ENCODE peak calls at places on chromosomes 2 and 18, in four cellular contexts. Q is GM12878, N is HepG2, S is K562. D is an unnamed sample.

GRCh38 chr18:62280058-62280457 is 45.1 kb upstream of the TNFRSF11A start:
- DNase-seq in Q (no peak), N (no peak), S (no peak), D (no peak)

GRCh38 chr2:147222506-147222905 is 622.3 kb upstream of the ACVR2A start:
- DNase-seq in Q (no peak), N (no peak), S (no peak), D (no peak)

GRCh38 chr2:85623991-85624390 is 8.0 kb downstream of the USP39 start:
- DNase-seq in Q (no peak), N (no peak), S (no peak), D (no peak)

GRCh38 chr18:31648966-31649429 is 35.4 kb downstream of the B4GALT6 start:
- DNase-seq in Q (peak), N (peak), S (no peak), D (peak)

GRCh38 chr2:112712465-112712864 is 8.4 kb upstream of the NT5DC4 start:
- DNase-seq in Q (no peak), N (no peak), S (no peak), D (no peak)

GRCh38 chr2:213251618-213252017 is 32.6 kb upstream of the SPAG16 start:
- DNase-seq in Q (no peak), N (peak), S (peak), D (peak)

GRCh38 chr2:1572638-1573037 is 159.4 kb downstream of the TPO start:
- DNase-seq in Q (no peak), N (no peak), S (no peak), D (no peak)

GRCh38 chr18:6571239-6571602 is 156.5 kb upstream of the L3MBTL4 start:
- DNase-seq in Q (no peak), N (no peak), S (no peak), D (no peak)

GRCh38 chr2:42128731-42129486 is 40.2 kb upstream of the EML4 start:
- DNase-seq in Q (no peak), N (no peak), S (no peak), D (no peak)

GRCh38 chr2:163551974-163552373 is 183.8 kb downstream of the FIGN start:
- DNase-seq in Q (no peak), N (no peak), S (no peak), D (no peak)

GRCh38 chr18:22683196-22683676 is 249.9 kb upstream of the RBBP8 start:
- DNase-seq in Q (no peak), N (peak), S (no peak), D (peak)

GRCh38 chr2:152171733-152172132 is 3.8 kb downstream of the STAM2 start:
- DNase-seq in Q (no peak), N (no peak), S (no peak), D (no peak)

GRCh38 chr18:49071365-49071764 is 120.6 kb upstream of the SMAD7 start:
- DNase-seq in Q (no peak), N (no peak), S (no peak), D (no peak)

GRCh38 chr2:12087671-12088380 is 341.4 kb downstream of the LPIN1 start:
- DNase-seq in Q (no peak), N (no peak), S (no peak), D (no peak)

GRCh38 chr2:13289310-13289709 is 572.6 kb downstream of the TRIB2 start:
- DNase-seq in Q (no peak), N (no peak), S (no peak), D (no peak)

GRCh38 chr2:120602251-120602650 is 133.4 kb upstream of the GLI2 start:
- DNase-seq in Q (no peak), N (no peak), S (no peak), D (no peak)

GRCh38 chr2:144660518-144661316 is 140.8 kb upstream of the ZEB2 start:
- DNase-seq in Q (no peak), N (no peak), S (no peak), D (no peak)

GRCh38 chr18:32771169-32771751 is 1.6 kb downstream of the KLHL14 start:
- DNase-seq in Q (no peak), N (peak), S (no peak), D (peak)

GRCh38 chr2:199985625-199986207 is 30.3 kb downstream of the MAIP1 start:
- DNase-seq in Q (no peak), N (peak), S (peak), D (peak)

GRCh38 chr2:37324786-37325624 is at the start of gene PRKD3:
- DNase-seq in Q (no peak), N (peak), S (peak), D (peak)

GRCh38 chr2:199977984-199978415 is 22.6 kb downstream of the MAIP1 start:
- DNase-seq in Q (peak), N (peak), S (no peak), D (no peak)

GRCh38 chr2:142872900-142873724 is 4.4 kb upstream of the KYNU start:
- DNase-seq in Q (no peak), N (peak), S (no peak), D (no peak)

GRCh38 chr2:112010751-112011150 is 44.3 kb upstream of the TMEM87B start:
- DNase-seq in Q (no peak), N (no peak), S (no peak), D (no peak)

GRCh38 chr2:29013046-29013780 is 32.1 kb downstream of the TOGARAM2 start:
- DNase-seq in Q (no peak), N (no peak), S (no peak), D (no peak)

GRCh38 chr2:145060876-145061275 is 541.0 kb upstream of the ZEB2 start:
- DNase-seq in Q (no peak), N (no peak), S (no peak), D (no peak)

GRCh38 chr18:13241083-13241892 is 22.7 kb downstream of the LDLRAD4 start:
- DNase-seq in Q (no peak), N (no peak), S (no peak), D (no peak)

GRCh38 chr2:234444888-234445287 is 52.0 kb downstream of the ARL4C start:
- DNase-seq in Q (no peak), N (no peak), S (no peak), D (no peak)

GRCh38 chr2:232658217-232658785 is 24.9 kb downstream of the EFHD1 start:
- DNase-seq in Q (no peak), N (no peak), S (peak), D (no peak)

GRCh38 chr2:4552099-4552498 is 848.7 kb downstream of the DCDC2C start:
- DNase-seq in Q (no peak), N (no peak), S (no peak), D (no peak)

GRCh38 chr2:170396799-170397459 is 219.0 kb downstream of the MYO3B start:
- DNase-seq in Q (no peak), N (peak), S (no peak), D (peak)

GRCh38 chr2:6896930-6897759 is 19.6 kb downstream of the RSAD2 start:
- DNase-seq in Q (no peak), N (peak), S (peak), D (peak)

GRCh38 chr2:36780231-36780808 is 83.8 kb downstream of the VIT start:
- DNase-seq in Q (peak), N (peak), S (peak), D (peak)

GRCh38 chr18:58045265-58046086 is 1.4 kb downstream of the NEDD4L start:
- DNase-seq in Q (no peak), N (peak), S (peak), D (no peak)

GRCh38 chr18:33746261-33746660 is 168.2 kb downstream of the ASXL3 start:
- DNase-seq in Q (no peak), N (no peak), S (no peak), D (no peak)

GRCh38 chr2:85905891-85906290 is 17.1 kb upstream of the ST3GAL5 start:
- DNase-seq in Q (no peak), N (no peak), S (no peak), D (no peak)

GRCh38 chr2:172624996-172625395 is 69.1 kb downstream of the PDK1 start:
- DNase-seq in Q (no peak), N (no peak), S (no peak), D (no peak)
- TF ChIP-seq TARDBP in Q (no peak), N (no peak), S (no peak), D (no peak)

GRCh38 chr2:240018071-240018750 is 6.9 kb downstream of the NDUFA10 start:
- DNase-seq in Q (no peak), N (no peak), S (no peak), D (no peak)
- TF ChIP-seq TARDBP in Q (no peak), N (no peak), S (no peak), D (no peak)

GRCh38 chr2:191230174-191230573 is 15.0 kb upstream of the MYO1B start:
- DNase-seq in Q (no peak), N (no peak), S (no peak), D (no peak)
- TF ChIP-seq TARDBP in Q (no peak), N (no peak), S (no peak), D (no peak)

GRCh38 chr18:74184875-74185274 is 36.6 kb downstream of the TIMM21 start:
- DNase-seq in Q (no peak), N (no peak), S (no peak), D (no peak)
- TF ChIP-seq TARDBP in Q (no peak), N (no peak), S (no peak), D (no peak)

GRCh38 chr2:132253496-132254305 is 91.9 kb upstream of the ANKRD30BL start:
- DNase-seq in Q (no peak), N (no peak), S (no peak), D (no peak)

GRCh38 chr2:132256251-132256902 is 94.6 kb upstream of the ANKRD30BL start:
- DNase-seq in Q (no peak), N (no peak), S (peak), D (no peak)

GRCh38 chr2:132252191-132252893 is 90.6 kb upstream of the ANKRD30BL start:
- DNase-seq in Q (no peak), N (no peak), S (no peak), D (no peak)

GRCh38 chr2:132252894-132253264 is 91.1 kb upstream of the ANKRD30BL start:
- DNase-seq in Q (no peak), N (no peak), S (no peak), D (no peak)

DNA sequence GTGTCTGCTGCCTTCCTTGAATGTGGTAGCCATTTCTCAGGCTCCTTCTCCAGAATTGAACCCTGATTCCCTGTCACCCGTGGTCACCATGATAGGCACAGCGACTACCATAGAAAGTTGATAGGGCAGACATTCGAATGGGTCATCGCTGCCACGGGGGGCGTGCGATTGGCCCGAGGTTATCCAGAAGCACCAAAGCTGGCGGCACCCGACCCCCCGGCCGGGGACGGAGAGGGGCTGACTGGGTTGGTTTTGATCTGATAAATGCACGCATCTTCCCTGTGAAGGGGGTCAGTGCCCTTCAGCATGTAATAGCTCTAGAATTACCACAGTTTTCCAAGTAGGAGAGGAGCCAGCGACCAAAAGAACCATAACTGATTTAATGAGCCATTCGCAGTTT is 94.0 kb upstream of the ANKRD30BL start:
- DNase-seq in Q (no peak), N (no peak), S (peak), D (no peak)
- TF ChIP-seq TARDBP in Q (no peak), N (no peak), S (no peak), D (no peak)

D was measured in HEK293T.